ENCODE peak calls at places on chromosomes 6 and 20, in seven cellular contexts. W is tibial artery, B is NT2/D1, S is A549, N is OCI-LY7, L is transverse colon, D is heart left ventricle. Z is an unnamed sample.
A peak's percentile ranks its signal among the peaks of the same experiment; 100 is the strongest.

GRCh38 chr6:16623733-16624132 is 137.5 kb downstream of the ATXN1 start:
- DNase-seq in W (no peak), B (no peak), S (no peak), N (no peak), L (no peak), D (no peak), Z (no peak)

GRCh38 chr20:44759595-44759994 is 13.9 kb downstream of the KCNK15 start:
- DNase-seq in W (no peak), B (no peak), S (no peak), N (no peak), L (no peak), D (no peak), Z (no peak)

GRCh38 chr6:137728386-137729349 is 138.4 kb upstream of the TNFAIP3 start:
- DNase-seq in W (no peak), B (no peak), S (peak; percentile 25), N (no peak), L (no peak), D (no peak), Z (peak; percentile 24)

GRCh38 chr6:74991573-74992332 is 214.1 kb downstream of the COL12A1 start:
- DNase-seq in W (no peak), B (no peak), S (no peak), N (no peak), L (no peak), D (no peak), Z (no peak)

GRCh38 chr6:18262812-18263560 is 1.3 kb downstream of the DEK start:
- DNase-seq in W (no peak), B (no peak), S (peak; percentile 7), N (peak; percentile 79), L (no peak), D (no peak), Z (no peak)

GRCh38 chr6:35590622-35591066 is 77.9 kb upstream of the TULP1 start:
- DNase-seq in W (peak; percentile 94), B (no peak), S (no peak), N (no peak), L (peak; percentile 34), D (no peak), Z (no peak)

GRCh38 chr6:158481612-158482473 is 78.0 kb upstream of the TMEM181 start:
- DNase-seq in W (no peak), B (no peak), S (peak; percentile 60), N (no peak), L (no peak), D (no peak), Z (no peak)

GRCh38 chr20:56111951-56112730 is 106.8 kb upstream of the CBLN4 start:
- DNase-seq in W (no peak), B (no peak), S (no peak), N (no peak), L (no peak), D (no peak), Z (no peak)

GRCh38 chr6:161908872-161909271 is 635.0 kb upstream of the AGPAT4 start:
- DNase-seq in W (no peak), B (no peak), S (no peak), N (no peak), L (no peak), D (no peak), Z (no peak)

GRCh38 chr20:5658897-5659296 is 91.3 kb upstream of the SHLD1 start:
- DNase-seq in W (peak; percentile 81), B (no peak), S (peak; percentile 90), N (peak; percentile 92), L (peak; percentile 44), D (no peak), Z (no peak)

GRCh38 chr20:58890454-58891075 is 38.0 kb downstream of the GNAS start:
- DNase-seq in W (peak; percentile 90), B (no peak), S (peak; percentile 61), N (peak; percentile 85), L (peak; percentile 75), D (peak; percentile 86), Z (peak; percentile 90)

GRCh38 chr6:124742971-124743370 is 219.3 kb upstream of the RNF217 start:
- DNase-seq in W (no peak), B (no peak), S (no peak), N (no peak), L (no peak), D (no peak), Z (no peak)

GRCh38 chr20:1802385-1803215 is 92.6 kb upstream of the SIRPA start:
- DNase-seq in W (peak; percentile 73), B (peak; percentile 78), S (peak; percentile 70), N (peak; percentile 52), L (peak; percentile 56), D (peak; percentile 87), Z (peak; percentile 79)

GRCh38 chr6:128284128-128284527 is 236.3 kb downstream of the PTPRK start:
- DNase-seq in W (no peak), B (no peak), S (no peak), N (no peak), L (no peak), D (no peak), Z (no peak)

GRCh38 chr20:17819395-17820093 is 119.8 kb downstream of the BANF2 start:
- DNase-seq in W (no peak), B (no peak), S (no peak), N (no peak), L (no peak), D (no peak), Z (no peak)

GRCh38 chr6:124490123-124490522 is 472.1 kb upstream of the RNF217 start:
- DNase-seq in W (no peak), B (no peak), S (no peak), N (no peak), L (no peak), D (no peak), Z (no peak)

GRCh38 chr6:37259191-37259590 is 1.2 kb upstream of the TMEM217 start:
- DNase-seq in W (no peak), B (no peak), S (no peak), N (peak; percentile 14), L (no peak), D (no peak), Z (no peak)

GRCh38 chr6:20317430-20317829 is 84.2 kb upstream of the E2F3 start:
- DNase-seq in W (no peak), B (no peak), S (no peak), N (no peak), L (no peak), D (no peak), Z (no peak)

GRCh38 chr20:36624068-36624813 is 18.7 kb downstream of the RAB5IF start:
- DNase-seq in W (no peak), B (no peak), S (no peak), N (no peak), L (peak; percentile 71), D (no peak), Z (no peak)

GRCh38 chr6:154039231-154039842 is at the start of gene OPRM1:
- DNase-seq in W (peak; percentile 66), B (peak; percentile 77), S (peak; percentile 2), N (no peak), L (no peak), D (peak; percentile 68), Z (peak; percentile 44)

GRCh38 chr20:13936781-13937576 is 53.4 kb downstream of the SEL1L2 start:
- DNase-seq in W (no peak), B (no peak), S (no peak), N (no peak), L (no peak), D (no peak), Z (no peak)

GRCh38 chr6:86122086-86122485 is 479.4 kb upstream of the SYNCRIP start:
- DNase-seq in W (no peak), B (no peak), S (no peak), N (no peak), L (no peak), D (no peak), Z (no peak)

GRCh38 chr20:53980101-53980500 is 90.3 kb downstream of the BCAS1 start:
- DNase-seq in W (no peak), B (no peak), S (no peak), N (no peak), L (no peak), D (no peak), Z (no peak)

GRCh38 chr6:99022039-99022609 is 74.4 kb upstream of the FBXL4 start:
- DNase-seq in W (no peak), B (no peak), S (no peak), N (no peak), L (no peak), D (no peak), Z (no peak)

DNA sequence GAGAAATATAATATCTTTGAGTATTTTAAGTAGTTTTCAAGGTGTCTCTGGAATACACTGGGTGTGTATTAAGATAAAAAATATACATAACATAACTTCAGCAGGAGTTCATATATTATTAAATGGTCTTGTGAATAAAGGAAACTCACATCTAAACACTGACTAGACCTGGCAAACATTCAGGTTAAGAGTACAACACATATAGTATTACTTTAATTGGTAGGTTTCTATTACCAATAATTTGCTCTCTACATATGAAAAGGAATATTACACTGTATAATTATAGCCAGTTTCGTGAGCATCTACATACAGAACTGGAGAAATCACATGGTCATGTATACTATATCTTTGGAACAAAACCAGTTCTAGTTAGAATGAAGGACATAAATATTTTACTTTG is 8.7 kb downstream of the NCOA5 start:
- DNase-seq in W (no peak), B (no peak), S (no peak), N (no peak), L (no peak), D (no peak), Z (no peak)
- H3K4me1 ChIP-seq in W (peaks cover 27% of the 10 kb centered on the region), B (no peaks in the 10 kb centered on the region), S (peaks cover 21% of the 10 kb centered on the region), N (peaks cover 6% of the 10 kb centered on the region), L (peaks cover 59% of the 10 kb centered on the region), D (peaks cover 44% of the 10 kb centered on the region), Z (peaks cover 16% of the 10 kb centered on the region)

GRCh38 chr6:11212625-11213024 is 19.8 kb downstream of the NEDD9 start:
- DNase-seq in W (peak; percentile 82), B (no peak), S (peak; percentile 70), N (no peak), L (no peak), D (no peak), Z (no peak)
- H3K4me1 ChIP-seq in W (peaks cover 79% of the 10 kb centered on the region), B (peaks cover 2% of the 10 kb centered on the region), S (peaks cover 100% of the 10 kb centered on the region), N (no peaks in the 10 kb centered on the region), L (peaks cover 69% of the 10 kb centered on the region), D (peaks cover 79% of the 10 kb centered on the region), Z (peaks cover 18% of the 10 kb centered on the region)

DNA sequence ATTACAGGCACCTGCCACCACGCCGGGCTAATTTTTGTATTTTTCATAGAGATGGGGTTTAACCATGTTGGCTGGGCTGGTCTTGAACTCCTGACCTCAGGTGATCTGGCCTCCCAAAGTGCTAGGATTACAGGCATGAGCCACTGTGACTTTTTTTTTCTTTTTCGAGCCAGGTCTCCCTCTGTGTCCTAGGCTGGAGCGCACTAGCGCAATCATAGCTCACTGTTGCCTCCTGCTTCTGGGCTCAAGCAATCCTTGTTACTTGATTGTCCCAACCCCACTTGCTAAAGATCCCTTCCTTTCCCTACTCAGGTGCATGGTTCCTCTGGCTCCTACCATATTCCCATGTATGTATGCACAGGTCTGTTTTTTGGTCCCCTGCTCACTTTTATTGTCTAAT is 27.4 kb upstream of the SMIM29 start:
- DNase-seq in W (no peak), B (no peak), S (no peak), N (no peak), L (no peak), D (no peak), Z (no peak)
- H3K4me1 ChIP-seq in W (no peaks in the 10 kb centered on the region), B (peaks cover 2% of the 10 kb centered on the region), S (no peaks in the 10 kb centered on the region), N (peaks cover 8% of the 10 kb centered on the region), L (no peaks in the 10 kb centered on the region), D (peaks cover 32% of the 10 kb centered on the region), Z (peaks cover 16% of the 10 kb centered on the region)

GRCh38 chr20:51383891-51384510 is 158.5 kb downstream of the NFATC2 start:
- DNase-seq in W (no peak), B (no peak), S (no peak), N (no peak), L (no peak), D (no peak), Z (no peak)
- H3K4me1 ChIP-seq in W (no peaks in the 10 kb centered on the region), B (peaks cover 2% of the 10 kb centered on the region), S (peaks cover 34% of the 10 kb centered on the region), N (peaks cover 100% of the 10 kb centered on the region), L (peaks cover 12% of the 10 kb centered on the region), D (no peaks in the 10 kb centered on the region), Z (peaks cover 14% of the 10 kb centered on the region)

Z was measured in Caco-2.